ENCODE peak calls at places on chromosomes 6 and 20, in ten cellular contexts. T, Z, G, H, C, X, F, Y, I and N are unnamed samples.

GRCh38 chr20:57091748-57092111 is 174.7 kb downstream of the BMP7 start:
- DNase-seq in T (no peak), Z (no peak), G (no peak), H (no peak), C (no peak), X (no peak), F (no peak), Y (no peak), I (no peak), N (no peak)

GRCh38 chr6:15312500-15312899 is 66.6 kb downstream of the JARID2 start:
- DNase-seq in T (no peak), Z (no peak), G (no peak), H (no peak), C (no peak), X (no peak), F (no peak), Y (no peak), I (no peak), N (no peak)

GRCh38 chr20:47664744-47665143 is 120.5 kb downstream of the SULF2 start:
- DNase-seq in T (no peak), Z (no peak), G (no peak), H (no peak), C (no peak), X (no peak), F (no peak), Y (no peak), I (no peak), N (no peak)

GRCh38 chr6:42050897-42051653 is 751 bp downstream of the TAF8 start:
- DNase-seq in T (no peak), Z (no peak), G (no peak), H (no peak), C (no peak), X (no peak), F (no peak), Y (no peak), I (no peak), N (no peak)

GRCh38 chr6:100138346-100139022 is 144.5 kb upstream of the MCHR2 start:
- DNase-seq in T (peak; percentile 11), Z (no peak), G (no peak), H (no peak), C (no peak), X (peak; percentile 46), F (no peak), Y (no peak), I (no peak), N (peak; percentile 85)

GRCh38 chr6:44561062-44561591 is 173.6 kb downstream of the CDC5L start:
- DNase-seq in T (no peak), Z (no peak), G (no peak), H (no peak), C (no peak), X (no peak), F (no peak), Y (no peak), I (no peak), N (no peak)

GRCh38 chr6:5786321-5787053 is 220.2 kb downstream of the NRN1 start:
- DNase-seq in T (no peak), Z (no peak), G (no peak), H (no peak), C (no peak), X (no peak), F (no peak), Y (no peak), I (no peak), N (no peak)

GRCh38 chr6:150600302-150601017 is 775 bp downstream of the PLEKHG1 start:
- DNase-seq in T (peak; percentile 88), Z (peak; percentile 61), G (peak; percentile 79), H (peak; percentile 30), C (peak; percentile 39), X (peak; percentile 80), F (peak; percentile 47), Y (peak; percentile 47), I (peak; percentile 14), N (peak; percentile 88)

GRCh38 chr6:166904101-166904746 is 52.1 kb downstream of the RNASET2 start:
- DNase-seq in T (peak; percentile 74), Z (no peak), G (no peak), H (no peak), C (no peak), X (peak; percentile 46), F (no peak), Y (no peak), I (no peak), N (peak; percentile 18)

GRCh38 chr6:105429676-105430075 is 26.8 kb upstream of the PREP start:
- DNase-seq in T (no peak), Z (no peak), G (no peak), H (no peak), C (no peak), X (no peak), F (no peak), Y (no peak), I (no peak), N (no peak)

GRCh38 chr6:78850621-78851020 is 16.7 kb upstream of the IRAK1BP1 start:
- DNase-seq in T (no peak), Z (no peak), G (no peak), H (no peak), C (no peak), X (no peak), F (no peak), Y (no peak), I (no peak), N (no peak)

GRCh38 chr6:131730264-131730663 is 19.4 kb upstream of the CTAGE9 start:
- DNase-seq in T (no peak), Z (no peak), G (no peak), H (no peak), C (no peak), X (no peak), F (no peak), Y (no peak), I (no peak), N (no peak)

GRCh38 chr6:34273242-34273805 is 24.5 kb upstream of the SMIM29 start:
- DNase-seq in T (no peak), Z (no peak), G (peak; percentile 74), H (no peak), C (no peak), X (no peak), F (peak; percentile 52), Y (no peak), I (no peak), N (no peak)

GRCh38 chr6:144659202-144659731 is 374.1 kb downstream of the UTRN start:
- DNase-seq in T (peak; percentile 67), Z (no peak), G (peak; percentile 19), H (no peak), C (no peak), X (no peak), F (no peak), Y (no peak), I (no peak), N (no peak)

GRCh38 chr6:16559091-16559490 is 202.2 kb downstream of the ATXN1 start:
- DNase-seq in T (no peak), Z (no peak), G (no peak), H (no peak), C (no peak), X (no peak), F (no peak), Y (no peak), I (no peak), N (peak; percentile 10)

GRCh38 chr6:75932067-75932466 is 140.4 kb downstream of the IMPG1 start:
- DNase-seq in T (peak; percentile 20), Z (no peak), G (peak; percentile 72), H (no peak), C (no peak), X (peak; percentile 36), F (peak; percentile 20), Y (no peak), I (no peak), N (peak; percentile 41)

GRCh38 chr6:109891924-109892323 is 86.2 kb upstream of the GPR6 start:
- DNase-seq in T (no peak), Z (no peak), G (no peak), H (no peak), C (no peak), X (no peak), F (no peak), Y (no peak), I (no peak), N (no peak)

GRCh38 chr6:168908887-168909286 is 344.8 kb downstream of the THBS2 start:
- DNase-seq in T (no peak), Z (no peak), G (no peak), H (no peak), C (no peak), X (no peak), F (no peak), Y (no peak), I (no peak), N (no peak)

GRCh38 chr6:42306439-42307140 is 88.9 kb upstream of the MRPS10 start:
- DNase-seq in T (no peak), Z (no peak), G (no peak), H (no peak), C (no peak), X (no peak), F (no peak), Y (no peak), I (no peak), N (no peak)

GRCh38 chr6:24858154-24858801 is 59.6 kb upstream of the ARMH2 start:
- DNase-seq in T (no peak), Z (peak; percentile 26), G (no peak), H (no peak), C (no peak), X (no peak), F (no peak), Y (no peak), I (no peak), N (no peak)

GRCh38 chr20:775679-776135 is 7.4 kb upstream of the SLC52A3 start:
- DNase-seq in T (no peak), Z (no peak), G (no peak), H (no peak), C (no peak), X (no peak), F (no peak), Y (no peak), I (no peak), N (no peak)

GRCh38 chr6:148972481-148972880 is 225.7 kb downstream of the UST start:
- DNase-seq in T (peak; percentile 94), Z (peak; percentile 5), G (peak; percentile 51), H (no peak), C (peak; percentile 11), X (peak; percentile 82), F (no peak), Y (no peak), I (no peak), N (peak; percentile 90)

GRCh38 chr6:113461153-113461897 is 395.8 kb upstream of the MARCKS start:
- DNase-seq in T (no peak), Z (no peak), G (no peak), H (no peak), C (no peak), X (no peak), F (no peak), Y (no peak), I (no peak), N (peak; percentile 4)

GRCh38 chr20:600736-601135 is 9.4 kb downstream of the TCF15 start:
- DNase-seq in T (no peak), Z (no peak), G (no peak), H (no peak), C (no peak), X (no peak), F (no peak), Y (no peak), I (no peak), N (no peak)

GRCh38 chr6:109010703-109011102 is 83.9 kb downstream of the SESN1 start:
- DNase-seq in T (peak; percentile 36), Z (no peak), G (no peak), H (no peak), C (no peak), X (no peak), F (no peak), Y (no peak), I (no peak), N (no peak)

GRCh38 chr6:53603381-53604121 is 58.6 kb upstream of the GCLC start:
- DNase-seq in T (no peak), Z (no peak), G (no peak), H (no peak), C (no peak), X (peak; percentile 81), F (no peak), Y (no peak), I (no peak), N (peak; percentile 61)

GRCh38 chr6:31792741-31793140 is 2.8 kb downstream of the VARS1 start:
- DNase-seq in T (no peak), Z (no peak), G (no peak), H (no peak), C (no peak), X (no peak), F (no peak), Y (no peak), I (no peak), N (no peak)

GRCh38 chr6:67640462-67640861 is 994.6 kb upstream of the ADGRB3 start:
- DNase-seq in T (no peak), Z (no peak), G (no peak), H (no peak), C (no peak), X (no peak), F (no peak), Y (no peak), I (no peak), N (peak; percentile 6)